ENCODE peak calls at places on chromosome 12, in nine cellular contexts. Q, K, A, Y, O, V, N, X and L are unnamed samples.

GRCh38 chr12:32089156-32089950 is 17.3 kb upstream of the BICD1 start:
- DNase-seq in Q (peak; percentile 55), K (no peak), A (no peak), Y (no peak), O (no peak), V (no peak), N (no peak), X (no peak), L (peak; percentile 19)

GRCh38 chr12:15151141-15152091 is 69.8 kb downstream of the RERG start:
- DNase-seq in Q (no peak), K (peak; percentile 38), A (no peak), Y (peak; percentile 28), O (no peak), V (no peak), N (no peak), X (no peak), L (no peak)

GRCh38 chr12:111247083-111247783 is 121.7 kb downstream of the PHETA1 start:
- DNase-seq in Q (no peak), K (no peak), A (no peak), Y (no peak), O (no peak), V (no peak), N (no peak), X (no peak), L (no peak)

GRCh38 chr12:88237954-88238353 is 95.8 kb downstream of the TMTC3 start:
- DNase-seq in Q (no peak), K (peak; percentile 75), A (no peak), Y (no peak), O (peak; percentile 37), V (no peak), N (peak; percentile 84), X (no peak), L (no peak)

GRCh38 chr12:122981036-122981471 is 573 bp downstream of the ARL6IP4 start:
- DNase-seq in Q (no peak), K (no peak), A (no peak), Y (no peak), O (no peak), V (peak; percentile 48), N (no peak), X (no peak), L (peak; percentile 57)

GRCh38 chr12:87813476-87814234 is 215.5 kb downstream of the C12orf50 start:
- DNase-seq in Q (no peak), K (peak; percentile 66), A (no peak), Y (no peak), O (no peak), V (no peak), N (peak; percentile 89), X (no peak), L (no peak)

GRCh38 chr12:95100264-95101190 is 27.1 kb upstream of the NR2C1 start:
- DNase-seq in Q (no peak), K (no peak), A (no peak), Y (no peak), O (peak; percentile 16), V (no peak), N (no peak), X (no peak), L (no peak)

GRCh38 chr12:116603516-116603915 is 44.3 kb downstream of the MAP1LC3B2 start:
- DNase-seq in Q (no peak), K (no peak), A (no peak), Y (no peak), O (no peak), V (no peak), N (no peak), X (no peak), L (peak; percentile 51)

GRCh38 chr12:2982361-2982760 is 23.2 kb downstream of the TEAD4 start:
- DNase-seq in Q (no peak), K (no peak), A (no peak), Y (no peak), O (no peak), V (no peak), N (no peak), X (no peak), L (no peak)

GRCh38 chr12:64083285-64084210 is 138.5 kb downstream of the KICS2 start:
- DNase-seq in Q (no peak), K (peak; percentile 60), A (peak; percentile 46), Y (peak; percentile 92), O (peak; percentile 96), V (no peak), N (peak; percentile 95), X (no peak), L (no peak)

GRCh38 chr12:125029756-125030358 is 35.4 kb upstream of the AACS start:
- DNase-seq in Q (no peak), K (no peak), A (no peak), Y (no peak), O (no peak), V (no peak), N (peak; percentile 43), X (no peak), L (no peak)

GRCh38 chr12:13362260-13362841 is 165.8 kb downstream of the EMP1 start:
- DNase-seq in Q (peak; percentile 92), K (peak; percentile 59), A (no peak), Y (peak; percentile 26), O (peak; percentile 50), V (peak; percentile 68), N (peak; percentile 5), X (no peak), L (peak; percentile 79)

GRCh38 chr12:65779091-65779642 is 45.1 kb upstream of the HMGA2 start:
- DNase-seq in Q (no peak), K (peak; percentile 31), A (no peak), Y (no peak), O (peak; percentile 11), V (no peak), N (peak; percentile 61), X (no peak), L (no peak)

GRCh38 chr12:6089041-6089823 is 35.2 kb downstream of the VWF start:
- DNase-seq in Q (peak; percentile 71), K (no peak), A (no peak), Y (peak; percentile 64), O (no peak), V (no peak), N (peak; percentile 52), X (no peak), L (no peak)

GRCh38 chr12:51871126-51871525 is 16.8 kb upstream of the ANKRD33 start:
- DNase-seq in Q (no peak), K (no peak), A (no peak), Y (no peak), O (no peak), V (no peak), N (no peak), X (peak; percentile 69), L (no peak)

GRCh38 chr12:96220902-96221301 is 26.7 kb downstream of the ELK3 start:
- DNase-seq in Q (no peak), K (peak; percentile 42), A (no peak), Y (no peak), O (no peak), V (no peak), N (peak; percentile 67), X (no peak), L (no peak)

GRCh38 chr12:62720661-62721330 is 214.2 kb downstream of the PPM1H start:
- DNase-seq in Q (no peak), K (no peak), A (no peak), Y (no peak), O (no peak), V (no peak), N (peak; percentile 83), X (no peak), L (no peak)

GRCh38 chr12:68400231-68400829 is 68.2 kb upstream of the MDM1 start:
- DNase-seq in Q (no peak), K (no peak), A (no peak), Y (no peak), O (no peak), V (no peak), N (no peak), X (no peak), L (no peak)

GRCh38 chr12:56628671-56629458 is 1.3 kb downstream of the BAZ2A start:
- DNase-seq in Q (no peak), K (peak; percentile 45), A (peak; percentile 62), Y (peak; percentile 65), O (peak; percentile 83), V (peak; percentile 56), N (peak; percentile 74), X (peak; percentile 61), L (peak; percentile 76)

GRCh38 chr12:3658327-3659163 is 94.4 kb downstream of the CRACR2A start:
- DNase-seq in Q (peak; percentile 75), K (peak; percentile 18), A (no peak), Y (no peak), O (peak; percentile 28), V (peak; percentile 39), N (peak; percentile 29), X (no peak), L (peak; percentile 64)

GRCh38 chr12:41681898-41682297 is 462.8 kb downstream of the GXYLT1 start:
- DNase-seq in Q (no peak), K (no peak), A (no peak), Y (no peak), O (no peak), V (no peak), N (no peak), X (no peak), L (peak; percentile 25)

GRCh38 chr12:71947645-71948105 is 9.0 kb downstream of the TPH2 start:
- DNase-seq in Q (peak; percentile 97), K (no peak), A (no peak), Y (no peak), O (peak; percentile 23), V (no peak), N (peak; percentile 86), X (no peak), L (peak; percentile 33)

GRCh38 chr12:5022465-5023061 is 21.1 kb upstream of the KCNA5 start:
- DNase-seq in Q (peak; percentile 87), K (no peak), A (no peak), Y (peak; percentile 46), O (peak; percentile 34), V (peak; percentile 79), N (peak; percentile 36), X (no peak), L (peak; percentile 46)

GRCh38 chr12:76117067-76117691 is 32.7 kb upstream of the NAP1L1 start:
- DNase-seq in Q (no peak), K (no peak), A (no peak), Y (no peak), O (no peak), V (no peak), N (no peak), X (no peak), L (no peak)
- TF ChIP-seq CTCF in Q (peak; percentile 22), K (no peak), A (no peak), Y (no peak), O (no peak), V (no peak), N (no peak), X (no peak), L (no peak)

GRCh38 chr12:48969847-48970701 is 1.5 kb downstream of the WNT10B start:
- DNase-seq in Q (peak; percentile 50), K (no peak), A (no peak), Y (no peak), O (no peak), V (peak; percentile 77), N (no peak), X (no peak), L (peak; percentile 65)
- TF ChIP-seq CTCF in Q (peak; percentile 23), K (no peak), A (no peak), Y (no peak), O (no peak), V (no peak), N (no peak), X (no peak), L (no peak)

GRCh38 chr12:90695415-90695814 is 259.6 kb downstream of the CCER1 start:
- DNase-seq in Q (no peak), K (no peak), A (no peak), Y (no peak), O (peak; percentile 5), V (no peak), N (peak; percentile 23), X (no peak), L (no peak)
- TF ChIP-seq CTCF in Q (no peak), K (peak; percentile 24), A (no peak), Y (no peak), O (peak; percentile 46), V (no peak), N (peak; percentile 32), X (no peak), L (no peak)

GRCh38 chr12:30420561-30420960 is 275.1 kb downstream of the IPO8 start:
- DNase-seq in Q (no peak), K (peak; percentile 4), A (no peak), Y (no peak), O (peak; percentile 22), V (no peak), N (peak; percentile 1), X (no peak), L (no peak)
- TF ChIP-seq CTCF in Q (no peak), K (no peak), A (no peak), Y (no peak), O (no peak), V (no peak), N (no peak), X (no peak), L (no peak)